ENCODE peak calls at places on chromosomes 7 and 10, in nine cellular contexts. One of them, this sample, is unnamed. For H3K4me1 and H3K27me3, the result is how much of the 10 kb centered on the place peaks cover.

GRCh38 chr10:132390455-132391371 is 6.3 kb upstream of the PWWP2B start:
- DNase-seq in GM23248: no peak
- DNase-seq in tibial artery: no peak
- DNase-seq in trophoblast cell: no peak
- DNase-seq in psoas muscle: peak
- DNase-seq in adipocyte: no peak
- DNase-seq in stomach: peak
- DNase-seq in IMR-90: no peak
- DNase-seq in aorta: peak
- DNase-seq in this sample: no peak

GRCh38 chr7:209846-210245 is 17.5 kb downstream of the FAM20C start:
- DNase-seq in psoas muscle: no peak
- DNase-seq in trophoblast cell: peak
- DNase-seq in aorta: no peak
- DNase-seq in tibial artery: no peak
- DNase-seq in GM23248: no peak
- DNase-seq in IMR-90: no peak
- DNase-seq in stomach: no peak
- DNase-seq in adipocyte: no peak
- DNase-seq in this sample: no peak

GRCh38 chr10:7817984-7818294 is 366 bp upstream of the TAF3 start:
- DNase-seq in stomach: no peak
- DNase-seq in adipocyte: no peak
- DNase-seq in psoas muscle: no peak
- DNase-seq in GM23248: no peak
- DNase-seq in trophoblast cell: no peak
- DNase-seq in IMR-90: no peak
- DNase-seq in tibial artery: no peak
- DNase-seq in aorta: no peak
- DNase-seq in this sample: no peak

GRCh38 chr7:148697256-148697841 is 1.4 kb upstream of the CUL1 start:
- DNase-seq in psoas muscle: peak
- DNase-seq in GM23248: peak
- DNase-seq in aorta: no peak
- DNase-seq in trophoblast cell: peak
- DNase-seq in IMR-90: peak
- DNase-seq in adipocyte: peak
- DNase-seq in tibial artery: peak
- DNase-seq in stomach: no peak
- DNase-seq in this sample: no peak

GRCh38 chr7:20749896-20750295 is 36.8 kb downstream of the SP8 start:
- DNase-seq in tibial artery: no peak
- DNase-seq in IMR-90: no peak
- DNase-seq in trophoblast cell: no peak
- DNase-seq in stomach: no peak
- DNase-seq in GM23248: no peak
- DNase-seq in aorta: no peak
- DNase-seq in psoas muscle: no peak
- DNase-seq in adipocyte: no peak
- DNase-seq in this sample: no peak

GRCh38 chr10:101563007-101563406 is 25.1 kb downstream of the POLL start:
- DNase-seq in IMR-90: no peak
- DNase-seq in GM23248: no peak
- DNase-seq in tibial artery: no peak
- DNase-seq in aorta: peak
- DNase-seq in stomach: no peak
- DNase-seq in trophoblast cell: no peak
- DNase-seq in adipocyte: no peak
- DNase-seq in psoas muscle: no peak
- DNase-seq in this sample: no peak

GRCh38 chr10:81036257-81036656 is 498.6 kb downstream of the SH2D4B start:
- DNase-seq in adipocyte: no peak
- DNase-seq in psoas muscle: no peak
- DNase-seq in trophoblast cell: no peak
- DNase-seq in GM23248: no peak
- DNase-seq in stomach: no peak
- DNase-seq in tibial artery: no peak
- DNase-seq in IMR-90: no peak
- DNase-seq in aorta: no peak
- DNase-seq in this sample: no peak

GRCh38 chr7:152894295-152895170 is 135.0 kb downstream of the ACTR3B start:
- DNase-seq in adipocyte: peak
- DNase-seq in GM23248: peak
- DNase-seq in aorta: peak
- DNase-seq in IMR-90: no peak
- DNase-seq in stomach: no peak
- DNase-seq in psoas muscle: no peak
- DNase-seq in tibial artery: no peak
- DNase-seq in trophoblast cell: peak
- DNase-seq in this sample: no peak

DNA sequence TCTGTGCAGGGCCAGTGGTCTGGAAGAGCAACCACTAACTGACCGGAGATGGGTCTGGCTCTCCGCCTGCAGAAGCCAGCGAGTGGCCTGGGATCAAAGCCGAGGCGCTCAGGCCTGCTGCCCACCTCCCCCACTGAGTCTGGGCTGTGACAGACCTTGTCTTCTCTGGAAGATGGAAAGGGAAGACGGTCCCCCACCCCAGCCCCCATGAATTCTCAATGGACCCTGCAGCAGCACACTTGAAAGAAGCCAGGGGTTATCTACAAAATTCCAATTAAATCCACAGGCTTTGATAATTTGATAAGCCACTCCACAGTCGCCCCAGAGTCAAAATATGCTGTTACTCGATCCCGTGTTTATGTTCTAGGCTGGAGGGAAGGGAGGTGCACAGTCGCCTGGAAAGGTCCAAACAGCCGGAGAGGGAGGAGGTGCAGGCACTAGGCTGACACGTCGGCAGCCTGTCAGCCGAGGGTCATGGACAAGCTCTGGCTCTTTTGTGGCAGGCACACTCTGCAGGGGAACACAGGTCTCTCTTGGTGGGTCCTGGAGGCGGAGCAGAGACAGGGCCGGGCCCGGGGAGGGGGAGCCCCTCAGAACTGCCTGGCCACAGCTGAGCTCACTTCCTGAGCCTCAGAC is 134.9 kb downstream of the SH3PXD2A start:
- DNase-seq in aorta: no peak
- DNase-seq in psoas muscle: no peak
- DNase-seq in trophoblast cell: no peak
- DNase-seq in tibial artery: no peak
- DNase-seq in stomach: no peak
- DNase-seq in adipocyte: peak
- DNase-seq in IMR-90: peak
- DNase-seq in GM23248: no peak
- DNase-seq in this sample: peak
- H3K4me3 ChIP-seq in aorta: no peak
- H3K4me3 ChIP-seq in psoas muscle: no peak
- H3K4me3 ChIP-seq in trophoblast cell: no peak
- H3K4me3 ChIP-seq in tibial artery: no peak
- H3K4me3 ChIP-seq in stomach: no peak
- H3K4me3 ChIP-seq in adipocyte: no peak
- H3K4me3 ChIP-seq in IMR-90: no peak
- H3K4me3 ChIP-seq in GM23248: no peak
- H3K4me3 ChIP-seq in this sample: no peak

DNA sequence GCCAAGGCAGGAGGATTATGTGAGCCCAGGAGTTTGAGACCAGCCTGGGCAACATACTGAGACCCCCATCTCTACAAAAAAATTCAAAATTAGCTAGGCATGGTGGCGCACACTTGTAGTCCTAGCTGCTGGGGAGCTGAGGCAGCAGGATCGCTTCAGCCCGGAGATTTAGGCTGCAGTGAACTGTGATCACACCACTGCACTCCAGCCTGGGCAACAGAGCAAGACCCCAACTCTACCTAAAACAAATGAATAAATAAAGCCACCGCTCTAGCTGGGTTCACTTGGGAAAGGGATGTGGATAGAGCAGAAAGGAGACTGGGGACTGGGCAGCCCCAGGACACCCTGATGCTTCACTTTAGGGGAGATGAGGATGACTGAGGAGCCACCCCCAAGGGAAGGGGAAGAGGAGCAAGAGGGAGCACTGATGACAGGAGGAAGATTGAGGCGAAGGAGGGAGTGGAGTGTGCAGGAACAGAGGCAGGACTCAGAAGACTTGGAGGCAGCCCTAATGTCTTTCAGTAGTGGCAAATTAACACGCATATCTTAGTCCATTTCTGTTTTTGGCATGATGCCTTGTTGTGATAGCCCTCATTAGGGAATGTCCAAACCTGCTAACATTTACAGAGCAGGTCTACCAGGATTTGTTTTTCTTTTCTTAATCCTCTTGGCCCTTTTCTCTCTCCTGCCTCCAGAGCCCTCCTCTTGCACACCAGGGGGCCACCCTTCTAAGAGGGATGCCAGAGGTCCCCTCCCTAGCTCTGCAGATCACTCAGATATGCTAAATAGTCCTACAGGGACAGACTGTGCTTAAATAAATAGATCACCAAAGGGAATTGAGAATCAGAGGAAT is 88.3 kb downstream of the C10orf105 start:
- DNase-seq in aorta: no peak
- DNase-seq in tibial artery: no peak
- DNase-seq in psoas muscle: no peak
- DNase-seq in stomach: no peak
- DNase-seq in adipocyte: no peak
- DNase-seq in GM23248: no peak
- DNase-seq in trophoblast cell: no peak
- DNase-seq in IMR-90: no peak
- DNase-seq in this sample: no peak
- H3K4me1 ChIP-seq in aorta: under half
- H3K4me1 ChIP-seq in tibial artery: under half
- H3K4me1 ChIP-seq in psoas muscle: under half
- H3K4me1 ChIP-seq in stomach: under half
- H3K4me1 ChIP-seq in adipocyte: under half
- H3K4me1 ChIP-seq in GM23248: under half
- H3K4me1 ChIP-seq in trophoblast cell: under half
- H3K4me1 ChIP-seq in IMR-90: under half
- H3K4me1 ChIP-seq in this sample: under half

DNA sequence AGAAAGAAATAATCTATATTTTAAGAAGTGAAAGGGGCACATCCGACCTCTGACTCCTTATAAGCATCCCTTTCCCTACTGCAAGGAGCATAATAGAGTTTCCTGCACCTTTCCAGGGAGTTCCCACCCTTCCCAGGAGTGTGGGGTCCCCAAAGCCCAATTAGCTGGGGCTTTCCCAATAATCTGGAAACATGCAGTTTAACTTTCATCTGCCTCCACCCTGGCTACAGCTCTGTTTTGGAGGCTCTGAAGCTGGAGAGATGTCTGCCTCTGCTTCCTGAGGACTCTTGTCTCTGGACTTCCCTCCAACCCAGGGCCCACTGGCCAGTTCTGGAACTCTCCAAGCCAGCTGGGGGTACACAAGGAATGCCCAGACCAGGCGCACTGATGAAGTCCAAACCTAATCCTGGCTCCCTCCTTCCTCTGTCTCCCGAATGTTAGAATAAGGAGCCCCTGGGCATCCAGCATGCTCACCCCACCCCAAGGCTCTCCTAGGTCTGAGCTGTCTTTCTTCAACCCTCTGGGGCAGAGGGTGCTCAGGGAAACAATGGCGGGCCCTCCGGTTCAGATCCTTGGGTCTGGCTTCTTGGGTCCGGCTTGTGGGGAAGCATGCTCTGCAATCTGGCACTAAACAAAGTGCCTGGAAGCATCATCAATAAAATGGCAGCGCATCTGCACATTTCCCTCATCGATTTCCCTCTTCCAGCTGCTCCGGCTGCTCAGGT is 13.4 kb downstream of the HOXA4 start:
- DNase-seq in GM23248: no peak
- DNase-seq in aorta: no peak
- DNase-seq in IMR-90: peak
- DNase-seq in trophoblast cell: no peak
- DNase-seq in tibial artery: no peak
- DNase-seq in stomach: no peak
- DNase-seq in psoas muscle: no peak
- DNase-seq in adipocyte: no peak
- DNase-seq in this sample: no peak
- H3K27me3 ChIP-seq in GM23248: under half
- H3K27me3 ChIP-seq in aorta: under half
- H3K27me3 ChIP-seq in IMR-90: under half
- H3K27me3 ChIP-seq in trophoblast cell: half or more
- H3K27me3 ChIP-seq in tibial artery: under half
- H3K27me3 ChIP-seq in stomach: under half
- H3K27me3 ChIP-seq in psoas muscle: under half
- H3K27me3 ChIP-seq in adipocyte: under half
- H3K27me3 ChIP-seq in this sample: under half

DNA sequence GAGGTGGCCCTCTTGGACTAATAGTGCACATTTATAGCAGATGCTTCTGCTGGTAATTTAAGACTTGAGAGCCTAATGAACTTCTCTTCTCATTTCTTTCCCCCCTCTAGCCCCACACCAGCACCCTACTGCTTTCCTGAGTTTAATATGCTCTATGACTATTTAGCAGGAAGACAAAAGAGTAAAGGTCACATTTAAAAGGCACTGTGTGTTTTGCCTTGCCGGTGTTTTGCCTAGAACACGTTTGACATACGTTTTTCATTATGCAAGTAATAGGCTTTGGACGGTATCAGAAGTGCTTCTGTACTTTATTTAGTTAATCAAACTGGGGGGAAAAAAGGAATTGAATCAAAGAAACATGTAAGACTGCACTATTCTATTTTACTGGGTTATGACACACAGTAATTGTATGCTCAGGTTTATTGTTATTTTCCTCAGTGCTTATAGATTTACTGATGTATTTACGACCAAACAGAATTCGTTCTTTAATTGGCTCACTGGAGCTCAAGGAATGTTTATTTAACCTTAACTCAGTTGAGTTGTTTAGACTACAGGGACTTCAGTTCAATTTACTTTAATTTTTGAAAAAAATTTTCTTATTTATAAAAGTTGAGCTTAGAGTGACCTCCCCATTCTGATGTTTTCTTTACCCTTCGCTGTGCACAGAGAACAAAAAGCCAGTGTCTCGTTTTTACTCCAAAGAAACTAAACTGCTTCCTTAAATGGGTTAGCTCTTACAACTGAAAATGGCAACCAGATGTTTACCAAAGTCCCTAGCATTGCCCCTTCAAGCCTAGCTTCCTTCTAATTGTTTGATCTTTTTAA is 35.4 kb downstream of the CPED1 start:
- DNase-seq in psoas muscle: no peak
- DNase-seq in IMR-90: peak
- DNase-seq in aorta: no peak
- DNase-seq in GM23248: peak
- DNase-seq in tibial artery: no peak
- DNase-seq in adipocyte: peak
- DNase-seq in trophoblast cell: no peak
- DNase-seq in stomach: no peak
- DNase-seq in this sample: no peak
- H3K4me3 ChIP-seq in psoas muscle: no peak
- H3K4me3 ChIP-seq in IMR-90: peak
- H3K4me3 ChIP-seq in aorta: no peak
- H3K4me3 ChIP-seq in GM23248: peak
- H3K4me3 ChIP-seq in tibial artery: peak
- H3K4me3 ChIP-seq in adipocyte: peak
- H3K4me3 ChIP-seq in trophoblast cell: no peak
- H3K4me3 ChIP-seq in stomach: no peak
- H3K4me3 ChIP-seq in this sample: no peak

GRCh38 chr10:59300386-59300785 is 62.0 kb downstream of the FAM13C start:
- DNase-seq in psoas muscle: no peak
- DNase-seq in adipocyte: no peak
- DNase-seq in tibial artery: no peak
- DNase-seq in trophoblast cell: no peak
- DNase-seq in stomach: no peak
- DNase-seq in IMR-90: no peak
- DNase-seq in aorta: no peak
- DNase-seq in GM23248: no peak
- DNase-seq in this sample: no peak
- H3K4me1 ChIP-seq in psoas muscle: under half
- H3K4me1 ChIP-seq in adipocyte: under half
- H3K4me1 ChIP-seq in tibial artery: under half
- H3K4me1 ChIP-seq in trophoblast cell: under half
- H3K4me1 ChIP-seq in stomach: under half
- H3K4me1 ChIP-seq in IMR-90: under half
- H3K4me1 ChIP-seq in aorta: under half
- H3K4me1 ChIP-seq in GM23248: under half
- H3K4me1 ChIP-seq in this sample: under half